ENCODE peak calls at places on chromosomes 16 and 17, in five cellular contexts. One of them, this sample, is unnamed.

GRCh38 chr17:14330492-14330920 is 29.6 kb downstream of the HS3ST3B1 start:
- DNase-seq in cardiac muscle cell: no peak
- DNase-seq in coronary artery: peak
- DNase-seq in endodermal cell: peak
- DNase-seq in H1: no peak
- DNase-seq in this sample: no peak

GRCh38 chr16:9139965-9140364 is 48.5 kb downstream of the HAPSTR1 start:
- DNase-seq in cardiac muscle cell: no peak
- DNase-seq in coronary artery: no peak
- DNase-seq in endodermal cell: peak
- DNase-seq in H1: no peak
- DNase-seq in this sample: no peak

GRCh38 chr17:79800325-79801155 is 3.7 kb upstream of the CBX8 start:
- DNase-seq in cardiac muscle cell: no peak
- DNase-seq in coronary artery: no peak
- DNase-seq in endodermal cell: peak
- DNase-seq in H1: peak
- DNase-seq in this sample: no peak

GRCh38 chr17:22131740-22132139 is 439.4 kb downstream of the KCNJ18 start:
- DNase-seq in cardiac muscle cell: no peak
- DNase-seq in coronary artery: no peak
- DNase-seq in endodermal cell: no peak
- DNase-seq in H1: no peak
- DNase-seq in this sample: no peak

GRCh38 chr17:61465550-61466237 is 13.5 kb downstream of the TBX4 start:
- DNase-seq in cardiac muscle cell: no peak
- DNase-seq in coronary artery: no peak
- DNase-seq in endodermal cell: peak
- DNase-seq in H1: no peak
- DNase-seq in this sample: no peak

GRCh38 chr17:20158580-20158979 is 149.4 kb downstream of the SPECC1 start:
- DNase-seq in cardiac muscle cell: no peak
- DNase-seq in coronary artery: no peak
- DNase-seq in endodermal cell: no peak
- DNase-seq in H1: no peak
- DNase-seq in this sample: no peak

GRCh38 chr16:28189237-28189636 is 22.5 kb downstream of the XPO6 start:
- DNase-seq in cardiac muscle cell: no peak
- DNase-seq in coronary artery: no peak
- DNase-seq in endodermal cell: no peak
- DNase-seq in H1: no peak
- DNase-seq in this sample: no peak

GRCh38 chr17:17551361-17551760 is 40.1 kb downstream of the PEMT start:
- DNase-seq in cardiac muscle cell: peak
- DNase-seq in coronary artery: no peak
- DNase-seq in endodermal cell: no peak
- DNase-seq in H1: no peak
- DNase-seq in this sample: no peak

GRCh38 chr16:81616321-81617020 is 162.6 kb upstream of the PLCG2 start:
- DNase-seq in cardiac muscle cell: peak
- DNase-seq in coronary artery: no peak
- DNase-seq in endodermal cell: peak
- DNase-seq in H1: no peak
- DNase-seq in this sample: no peak

GRCh38 chr16:67767953-67768352 is 38.4 kb downstream of the RANBP10 start:
- DNase-seq in cardiac muscle cell: no peak
- DNase-seq in coronary artery: no peak
- DNase-seq in endodermal cell: no peak
- DNase-seq in H1: no peak
- DNase-seq in this sample: no peak

GRCh38 chr17:76408037-76408849 is 23.8 kb downstream of the SPHK1 start:
- DNase-seq in cardiac muscle cell: peak
- DNase-seq in coronary artery: peak
- DNase-seq in endodermal cell: peak
- DNase-seq in H1: peak
- DNase-seq in this sample: no peak

GRCh38 chr16:57422026-57422944 is 17.7 kb downstream of the CCL17 start:
- DNase-seq in cardiac muscle cell: peak
- DNase-seq in coronary artery: no peak
- DNase-seq in endodermal cell: peak
- DNase-seq in H1: peak
- DNase-seq in this sample: no peak

GRCh38 chr16:71353736-71354135 is 4.8 kb upstream of the CALB2 start:
- DNase-seq in cardiac muscle cell: no peak
- DNase-seq in coronary artery: peak
- DNase-seq in endodermal cell: no peak
- DNase-seq in H1: no peak
- DNase-seq in this sample: no peak

GRCh38 chr16:2835638-2836493 is 5.8 kb downstream of the ZG16B start:
- DNase-seq in cardiac muscle cell: peak
- DNase-seq in coronary artery: no peak
- DNase-seq in endodermal cell: peak
- DNase-seq in H1: no peak
- DNase-seq in this sample: peak

GRCh38 chr16:50259334-50260205 is 6.8 kb upstream of the ADCY7 start:
- DNase-seq in cardiac muscle cell: no peak
- DNase-seq in coronary artery: peak
- DNase-seq in endodermal cell: peak
- DNase-seq in H1: no peak
- DNase-seq in this sample: no peak

GRCh38 chr16:76199681-76200210 is 77.5 kb upstream of the CNTNAP4 start:
- DNase-seq in cardiac muscle cell: no peak
- DNase-seq in coronary artery: no peak
- DNase-seq in endodermal cell: no peak
- DNase-seq in H1: no peak
- DNase-seq in this sample: no peak

GRCh38 chr17:4310349-4311060 is 46.7 kb upstream of the ANKFY1 start:
- DNase-seq in cardiac muscle cell: peak
- DNase-seq in coronary artery: no peak
- DNase-seq in endodermal cell: no peak
- DNase-seq in H1: no peak
- DNase-seq in this sample: no peak

GRCh38 chr16:88068476-88069396 is 117.5 kb downstream of the BANP start:
- DNase-seq in cardiac muscle cell: no peak
- DNase-seq in coronary artery: no peak
- DNase-seq in endodermal cell: no peak
- DNase-seq in H1: no peak
- DNase-seq in this sample: no peak

GRCh38 chr17:27247071-27247957 is 46.6 kb upstream of the WSB1 start:
- DNase-seq in cardiac muscle cell: no peak
- DNase-seq in coronary artery: no peak
- DNase-seq in endodermal cell: no peak
- DNase-seq in H1: no peak
- DNase-seq in this sample: peak

GRCh38 chr16:14148569-14148968 is 77.5 kb downstream of the MRTFB start:
- DNase-seq in cardiac muscle cell: no peak
- DNase-seq in coronary artery: no peak
- DNase-seq in endodermal cell: no peak
- DNase-seq in H1: no peak
- DNase-seq in this sample: peak

GRCh38 chr16:84274515-84274914 is 20.2 kb upstream of the WFDC1 start:
- DNase-seq in cardiac muscle cell: no peak
- DNase-seq in coronary artery: no peak
- DNase-seq in endodermal cell: no peak
- DNase-seq in H1: no peak
- DNase-seq in this sample: no peak

GRCh38 chr17:40459646-40460584 is 16.7 kb downstream of the IGFBP4 start:
- DNase-seq in cardiac muscle cell: no peak
- DNase-seq in coronary artery: no peak
- DNase-seq in endodermal cell: no peak
- DNase-seq in H1: no peak
- DNase-seq in this sample: no peak
- H3K27ac ChIP-seq in cardiac muscle cell: peak
- H3K27ac ChIP-seq in coronary artery: no peak
- H3K27ac ChIP-seq in endodermal cell: no peak
- H3K27ac ChIP-seq in H1: no peak
- H3K27ac ChIP-seq in this sample: no peak

DNA sequence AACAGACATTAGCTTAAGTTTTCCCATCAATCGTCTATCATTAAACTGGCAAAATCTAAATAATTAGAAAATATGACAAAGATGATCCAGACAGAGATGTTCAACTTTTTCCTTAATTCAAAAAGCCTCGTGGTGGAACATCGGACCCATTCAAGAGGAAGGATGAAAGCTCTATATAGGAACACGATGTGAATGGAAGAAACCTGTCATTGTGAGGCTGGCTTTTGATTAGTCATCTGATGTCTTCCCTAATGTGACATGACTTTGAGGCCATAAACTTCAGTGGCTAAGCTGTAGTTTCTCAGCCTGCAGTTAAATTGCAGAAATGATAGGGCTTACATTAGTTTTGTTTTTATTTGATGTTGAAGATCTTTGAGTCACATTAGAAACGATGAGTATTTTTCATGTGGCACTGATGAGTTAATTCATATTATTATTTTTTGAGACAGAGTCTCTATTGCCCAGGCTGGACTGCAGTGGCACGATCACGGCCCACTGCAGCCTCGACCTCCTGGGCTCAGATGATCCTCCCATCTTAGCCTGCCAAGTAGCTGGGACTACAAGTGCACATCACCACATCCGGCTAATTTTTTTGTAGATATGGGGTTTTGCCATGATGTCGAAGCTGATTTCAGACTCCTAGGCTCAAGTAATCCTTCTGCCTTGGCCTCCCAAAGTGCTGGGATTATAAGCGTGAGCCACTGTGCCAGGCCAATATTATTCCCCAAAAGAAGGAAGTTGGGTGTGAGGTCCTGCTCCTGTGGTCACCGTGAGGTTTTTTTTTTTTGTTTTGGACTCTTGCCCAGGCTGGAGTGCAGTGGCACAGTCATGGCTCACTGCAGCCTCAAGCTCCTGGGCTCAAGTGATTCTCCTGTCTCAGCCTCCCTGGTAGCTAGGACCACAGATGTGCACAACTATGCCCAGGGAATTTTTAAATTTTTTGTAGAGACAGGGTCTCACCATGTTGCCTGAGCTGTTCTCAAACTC is 1.3 kb downstream of the AMZ2 start:
- DNase-seq in cardiac muscle cell: no peak
- DNase-seq in coronary artery: no peak
- DNase-seq in endodermal cell: no peak
- DNase-seq in H1: no peak
- DNase-seq in this sample: no peak
- H3K27ac ChIP-seq in cardiac muscle cell: no peak
- H3K27ac ChIP-seq in coronary artery: peak
- H3K27ac ChIP-seq in endodermal cell: no peak
- H3K27ac ChIP-seq in H1: no peak
- H3K27ac ChIP-seq in this sample: peak

GRCh38 chr16:51549836-51550235 is 398.8 kb upstream of the SALL1 start:
- DNase-seq in cardiac muscle cell: no peak
- DNase-seq in coronary artery: no peak
- DNase-seq in endodermal cell: no peak
- DNase-seq in H1: no peak
- DNase-seq in this sample: no peak

GRCh38 chr16:51553314-51553713 is 402.2 kb upstream of the SALL1 start:
- DNase-seq in cardiac muscle cell: no peak
- DNase-seq in coronary artery: no peak
- DNase-seq in endodermal cell: no peak
- DNase-seq in H1: no peak
- DNase-seq in this sample: peak

GRCh38 chr16:51553910-51554309 is 402.8 kb upstream of the SALL1 start:
- DNase-seq in cardiac muscle cell: no peak
- DNase-seq in coronary artery: no peak
- DNase-seq in endodermal cell: no peak
- DNase-seq in H1: no peak
- DNase-seq in this sample: peak

GRCh38 chr16:51545951-51546350 is 394.9 kb upstream of the SALL1 start:
- DNase-seq in cardiac muscle cell: no peak
- DNase-seq in coronary artery: no peak
- DNase-seq in endodermal cell: peak
- DNase-seq in H1: no peak
- DNase-seq in this sample: no peak

DNA sequence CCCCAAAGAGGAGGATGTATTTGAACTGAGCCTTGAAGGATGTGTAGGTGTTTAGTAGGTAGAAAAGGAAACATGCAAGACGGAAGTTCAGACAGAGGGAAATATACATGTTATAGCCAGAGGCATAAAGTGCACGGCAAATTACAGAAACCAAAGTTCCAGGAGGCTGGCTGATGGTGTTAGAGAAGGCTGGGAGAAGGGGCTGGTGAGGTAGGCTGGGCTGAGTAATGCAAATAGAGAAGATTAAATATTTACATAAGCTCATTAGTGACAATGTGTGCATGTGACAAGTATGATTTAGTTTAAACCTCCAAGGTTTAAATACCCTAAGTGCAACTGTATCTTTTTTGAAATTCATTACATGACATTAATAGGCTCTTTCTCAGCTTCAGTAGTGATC is 399.7 kb upstream of the SALL1 start:
- DNase-seq in cardiac muscle cell: no peak
- DNase-seq in coronary artery: no peak
- DNase-seq in endodermal cell: no peak
- DNase-seq in H1: no peak
- DNase-seq in this sample: no peak
- H3K27ac ChIP-seq in cardiac muscle cell: no peak
- H3K27ac ChIP-seq in coronary artery: no peak
- H3K27ac ChIP-seq in endodermal cell: no peak
- H3K27ac ChIP-seq in H1: no peak
- H3K27ac ChIP-seq in this sample: no peak

GRCh38 chr17:74962622-74963394 is 9.8 kb downstream of the HID1 start:
- DNase-seq in cardiac muscle cell: no peak
- DNase-seq in coronary artery: no peak
- DNase-seq in endodermal cell: no peak
- DNase-seq in H1: no peak
- DNase-seq in this sample: no peak

GRCh38 chr17:74963656-74964055 is 8.9 kb downstream of the HID1 start:
- DNase-seq in cardiac muscle cell: no peak
- DNase-seq in coronary artery: no peak
- DNase-seq in endodermal cell: peak
- DNase-seq in H1: no peak
- DNase-seq in this sample: no peak

GRCh38 chr17:74959826-74960738 is 12.5 kb downstream of the HID1 start:
- DNase-seq in cardiac muscle cell: no peak
- DNase-seq in coronary artery: no peak
- DNase-seq in endodermal cell: no peak
- DNase-seq in H1: no peak
- DNase-seq in this sample: no peak

GRCh38 chr17:74960739-74961342 is 11.7 kb downstream of the HID1 start:
- DNase-seq in cardiac muscle cell: peak
- DNase-seq in coronary artery: no peak
- DNase-seq in endodermal cell: peak
- DNase-seq in H1: peak
- DNase-seq in this sample: no peak

DNA sequence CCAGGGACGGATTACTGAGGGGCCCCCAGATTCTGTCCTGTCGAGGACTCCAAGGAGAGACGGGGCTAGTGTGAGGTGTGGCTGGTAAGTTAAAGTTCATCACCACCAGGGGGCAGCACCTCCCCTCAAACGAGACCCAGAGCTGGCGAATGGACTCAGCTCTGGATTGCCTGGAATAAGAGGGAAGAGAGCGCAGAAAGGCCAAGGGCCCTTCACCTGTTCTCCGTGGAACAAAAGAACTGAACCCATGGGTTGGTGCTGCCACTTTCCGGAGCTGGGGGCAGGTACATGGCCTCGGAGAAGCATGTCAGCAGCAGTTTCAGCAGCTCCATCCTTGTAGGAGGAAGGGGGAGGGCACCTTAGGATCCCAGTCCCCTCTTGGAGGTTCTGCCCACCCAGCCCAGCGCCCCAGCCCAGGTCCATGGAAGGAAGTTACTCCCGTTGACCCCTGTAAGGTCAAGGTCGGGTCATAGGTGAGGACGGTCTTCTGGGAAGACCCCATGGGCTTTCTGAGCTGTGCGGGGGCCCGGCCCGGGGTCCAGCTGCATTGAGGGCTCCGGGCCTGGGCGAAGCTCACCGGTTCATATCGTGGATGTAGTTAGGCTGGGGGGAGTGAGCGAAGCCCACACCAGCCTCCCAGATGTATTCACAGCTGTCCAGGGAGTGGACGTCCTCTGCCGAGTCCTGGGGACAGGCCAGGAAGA is 10.8 kb downstream of the HID1 start:
- DNase-seq in cardiac muscle cell: peak
- DNase-seq in coronary artery: peak
- DNase-seq in endodermal cell: peak
- DNase-seq in H1: peak
- DNase-seq in this sample: no peak
- H3K27ac ChIP-seq in cardiac muscle cell: no peak
- H3K27ac ChIP-seq in coronary artery: no peak
- H3K27ac ChIP-seq in endodermal cell: no peak
- H3K27ac ChIP-seq in H1: no peak
- H3K27ac ChIP-seq in this sample: no peak

This sample was measured in epithelial cell of prostate.